ENCODE peak calls at places on chromosomes 16 and 17, in four cellular contexts. B, C, R and Q are unnamed samples.

GRCh38 chr16:66927918-66928649 is 2.7 kb upstream of the RRAD start:
- DNase-seq in R (peak), C (no peak), B (no peak), Q (no peak)

GRCh38 chr17:7109461-7110322 is 4.9 kb downstream of the ASGR2 start:
- DNase-seq in R (no peak), B (no peak), C (no peak), Q (no peak)

GRCh38 chr16:29649560-29650494 is 13.2 kb upstream of the SPN start:
- DNase-seq in C (no peak), R (no peak), B (no peak), Q (no peak)

GRCh38 chr16:7744546-7745294 is 412.1 kb downstream of the RBFOX1 start:
- DNase-seq in B (no peak), R (no peak), C (no peak), Q (peak)

GRCh38 chr16:10668322-10669045 is 26.2 kb downstream of the TEKT5 start:
- DNase-seq in R (peak), B (no peak), C (peak), Q (peak)

GRCh38 chr16:276360-277077 is 775 bp upstream of the RGS11 start:
- DNase-seq in R (no peak), C (no peak), B (no peak), Q (no peak)

GRCh38 chr16:89150981-89151380 is 20.6 kb upstream of the CDH15 start:
- DNase-seq in R (no peak), C (no peak), B (peak), Q (no peak)

GRCh38 chr17:19002805-19003542 is 1.6 kb downstream of the FAM83G start:
- DNase-seq in R (peak), C (no peak), B (no peak), Q (no peak)

GRCh38 chr17:15321556-15322250 is 19.7 kb downstream of the TEKT3 start:
- DNase-seq in C (no peak), B (no peak), R (no peak), Q (no peak)

GRCh38 chr16:700684-701584 is 4.7 kb downstream of the FBXL16 start:
- DNase-seq in B (no peak), R (no peak), C (no peak), Q (no peak)

GRCh38 chr16:14358697-14359305 is 271.3 kb downstream of the PARN start:
- DNase-seq in C (no peak), B (peak), R (peak), Q (no peak)

GRCh38 chr17:73308017-73308823 is 3.6 kb downstream of the CDC42EP4 start:
- DNase-seq in C (peak), R (peak), B (peak), Q (no peak)

GRCh38 chr16:13936596-13937081 is 16.7 kb downstream of the ERCC4 start:
- DNase-seq in C (peak), B (no peak), R (peak), Q (no peak)

GRCh38 chr17:66580178-66580577 is 254.7 kb upstream of the CACNG5 start:
- DNase-seq in B (no peak), C (peak), R (no peak), Q (no peak)

GRCh38 chr16:15946257-15947044 is 3.0 kb upstream of the ABCC1 start:
- DNase-seq in B (no peak), C (peak), R (peak), Q (no peak)

GRCh38 chr16:17963185-17963836 is 373.2 kb downstream of the NPIPA8 start:
- DNase-seq in B (no peak), R (no peak), C (no peak), Q (no peak)

DNA sequence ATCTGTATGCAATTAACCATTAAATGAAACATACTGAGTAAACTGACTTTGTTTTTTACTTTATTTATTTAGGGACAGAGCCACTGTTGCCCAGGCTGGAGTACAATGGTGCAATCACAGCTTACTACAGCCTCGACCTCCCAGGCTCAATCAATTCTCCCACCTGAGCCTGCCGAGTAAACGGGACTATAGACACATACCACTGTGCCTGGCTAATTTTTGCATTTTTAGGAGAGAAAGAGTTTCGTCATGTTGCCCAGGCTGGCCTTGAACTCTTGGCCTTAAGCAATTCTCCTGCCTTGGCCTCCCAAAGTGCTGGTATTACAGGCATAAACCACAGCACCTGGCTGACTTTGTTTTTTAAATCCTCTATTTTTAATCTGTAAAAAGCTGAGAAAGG is 42.6 kb downstream of the ANKFY1 start:
- DNase-seq in B (no peak), C (no peak), R (no peak), Q (no peak)
- H3K27ac ChIP-seq in B (no peak), C (no peak), R (no peak), Q (no peak)

DNA sequence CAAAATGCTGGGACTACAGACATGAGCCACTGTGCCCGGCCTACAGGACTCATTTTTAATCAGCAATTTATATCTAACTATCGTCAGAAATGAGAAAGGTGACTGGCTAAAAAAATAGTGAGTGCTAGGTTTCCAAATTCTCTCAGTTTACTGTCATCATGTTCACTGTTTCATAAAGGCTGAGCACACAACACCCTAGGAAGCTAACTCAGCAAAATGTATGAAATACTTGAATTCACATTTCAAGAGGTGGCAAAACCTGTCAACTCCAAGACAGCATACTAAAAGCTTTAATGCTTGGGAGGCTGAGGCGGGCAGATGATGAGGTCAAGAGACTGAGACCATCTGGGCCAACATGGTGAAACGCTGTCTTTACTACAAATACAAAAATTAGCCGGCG is 16.7 kb downstream of the WDR45B start:
- DNase-seq in B (no peak), C (no peak), R (no peak), Q (no peak)
- H3K27ac ChIP-seq in B (no peak), C (no peak), R (no peak), Q (no peak)

GRCh38 chr17:78147315-78147998 is 1.3 kb downstream of the C17orf99 start:
- DNase-seq in B (no peak), C (no peak), R (no peak), Q (no peak)

GRCh38 chr17:78148286-78149016 is 2.3 kb downstream of the C17orf99 start:
- DNase-seq in B (no peak), C (no peak), R (no peak), Q (no peak)

GRCh38 chr17:78146881-78147280 is 696 bp downstream of the C17orf99 start:
- DNase-seq in B (no peak), R (no peak), C (no peak), Q (no peak)

GRCh38 chr17:78154903-78155811 is 9.0 kb downstream of the C17orf99 start:
- DNase-seq in C (no peak), B (no peak), R (no peak), Q (no peak)

GRCh38 chr17:78151514-78152008 is 5.4 kb downstream of the C17orf99 start:
- DNase-seq in R (no peak), B (no peak), C (no peak), Q (no peak)
- H3K27ac ChIP-seq in R (peak), B (no peak), C (no peak), Q (no peak)

DNA sequence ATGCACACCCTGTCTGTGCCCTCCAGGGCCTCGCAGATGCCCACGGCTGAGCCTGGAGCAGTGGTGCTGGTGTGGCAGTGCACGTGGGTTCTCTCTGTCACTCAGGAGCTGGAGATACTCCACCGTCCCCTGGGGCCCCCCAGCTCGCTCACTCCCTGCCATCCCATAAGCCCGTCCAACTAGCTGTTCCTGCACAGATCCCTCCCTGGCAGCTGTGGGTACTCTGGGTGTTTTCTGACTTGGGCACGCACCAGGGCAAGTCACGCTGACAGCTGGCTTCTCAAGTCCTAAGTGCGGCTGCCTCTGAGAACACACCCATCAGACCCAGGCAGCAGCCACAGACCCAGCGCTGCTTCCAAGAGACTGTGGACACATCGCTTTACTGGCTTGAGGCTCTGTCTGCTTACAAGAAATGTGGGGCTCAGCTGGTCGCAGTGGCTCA is 25.4 kb upstream of the ITGB4 start:
- DNase-seq in C (no peak), R (no peak), B (no peak), Q (peak)
- H3K27ac ChIP-seq in C (no peak), R (peak), B (peak), Q (peak)

GRCh38 chr16:57042157-57043111 is 49.9 kb upstream of the CPNE2 start:
- DNase-seq in R (peak), C (no peak), B (no peak), Q (no peak)

GRCh38 chr16:57043248-57043647 is 49.1 kb upstream of the CPNE2 start:
- DNase-seq in B (no peak), C (no peak), R (no peak), Q (no peak)

GRCh38 chr16:57038151-57038550 is 48.8 kb downstream of the NLRC5 start:
- DNase-seq in B (no peak), R (no peak), C (no peak), Q (no peak)

GRCh38 chr16:57039148-57039812 is 49.9 kb downstream of the NLRC5 start:
- DNase-seq in R (no peak), C (no peak), B (no peak), Q (no peak)

DNA sequence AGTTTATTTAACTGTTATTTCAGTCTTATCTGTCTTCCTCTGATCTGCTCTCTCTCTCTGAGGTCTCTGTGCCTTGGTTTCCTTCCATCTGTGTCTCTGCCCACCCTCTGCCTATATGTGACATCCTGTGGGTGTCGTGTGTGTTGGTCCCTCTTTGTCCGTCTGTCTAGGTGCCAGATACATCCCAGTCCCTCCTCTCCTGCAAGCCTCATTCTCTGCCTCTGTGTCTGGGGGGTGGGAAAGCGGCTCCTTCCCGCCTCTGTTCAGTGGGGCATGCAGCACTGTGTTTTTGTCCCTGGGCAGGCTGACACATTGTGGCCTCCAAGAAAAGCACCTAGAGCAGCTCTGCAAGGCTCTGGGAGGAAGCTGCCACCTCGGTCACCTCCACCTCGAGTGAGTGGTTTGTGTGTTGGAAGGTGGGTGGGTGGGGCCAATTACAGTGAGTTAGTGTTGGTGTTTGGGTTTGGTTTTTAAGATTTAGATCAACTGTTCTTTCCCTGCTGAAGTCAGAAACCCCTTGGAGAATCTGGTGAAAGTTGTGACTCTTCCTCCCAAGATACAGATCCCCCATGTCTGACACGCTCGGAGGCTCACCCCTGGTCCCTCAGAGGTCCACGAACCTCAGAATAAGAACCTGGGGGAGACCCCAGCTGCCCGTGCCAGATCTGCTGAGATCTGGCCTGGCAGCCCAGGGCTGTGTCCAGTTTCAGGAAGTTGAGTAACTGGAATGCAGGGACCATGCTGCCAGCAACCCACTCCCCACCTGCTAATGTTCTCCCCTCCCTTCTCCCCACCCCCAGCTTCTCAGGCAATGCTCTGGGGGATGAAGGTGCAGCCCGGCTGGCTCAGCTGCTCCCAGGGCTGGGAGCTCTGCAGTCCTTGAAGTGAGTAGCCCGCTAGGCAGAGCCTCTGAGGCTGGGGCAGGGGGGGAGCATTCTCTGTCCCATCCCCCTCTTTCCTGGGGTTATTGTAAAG is 50.9 kb upstream of the CPNE2 start:
- DNase-seq in R (no peak), B (no peak), C (no peak), Q (no peak)
- H3K27ac ChIP-seq in R (peak), B (peak), C (no peak), Q (no peak)

GRCh38 chr17:37743612-37743874 is 1.3 kb downstream of the HNF1B start:
- DNase-seq in B (no peak), R (no peak), C (no peak), Q (no peak)

GRCh38 chr17:37742762-37743611 is 1.9 kb downstream of the HNF1B start:
- DNase-seq in C (no peak), R (no peak), B (no peak), Q (no peak)

GRCh38 chr17:37741334-37742113 is 3.3 kb downstream of the HNF1B start:
- DNase-seq in C (peak), R (no peak), B (no peak), Q (no peak)

GRCh38 chr17:37740861-37741260 is 4.0 kb downstream of the HNF1B start:
- DNase-seq in B (no peak), R (no peak), C (no peak), Q (no peak)

DNA sequence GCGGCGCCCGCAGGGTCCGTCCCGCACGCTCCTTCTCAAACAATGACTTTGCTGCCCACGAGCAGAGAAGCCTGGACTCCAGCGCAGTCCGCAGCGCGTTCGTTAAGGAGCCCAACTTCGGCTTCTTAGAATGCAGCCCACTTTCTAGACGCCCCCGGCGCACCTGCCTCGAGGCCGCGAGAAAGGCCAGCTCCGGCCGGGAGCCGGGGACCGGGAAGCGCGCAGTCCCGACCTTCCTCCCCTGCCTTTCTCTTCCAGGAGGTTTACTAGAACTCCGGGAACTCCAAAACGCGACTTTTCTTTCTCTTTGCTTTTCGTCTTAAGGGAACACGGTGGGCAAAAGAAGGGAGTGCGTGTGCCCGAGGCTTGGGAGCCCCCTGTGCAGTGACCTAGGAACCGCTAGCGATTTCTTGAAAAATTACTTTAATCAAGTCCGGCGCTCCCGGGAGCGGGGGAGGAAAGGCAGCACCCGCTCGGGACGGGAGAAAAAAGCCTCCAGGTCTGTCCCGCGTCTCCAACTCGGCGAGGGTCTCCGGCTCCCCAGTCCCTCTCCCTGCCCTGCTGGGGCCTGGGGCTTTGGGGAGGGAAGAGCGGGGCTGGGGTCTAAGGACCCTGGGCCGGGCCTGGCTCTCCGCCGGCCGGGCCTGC is 2.6 kb downstream of the HNF1B start:
- DNase-seq in B (no peak), C (peak), R (peak), Q (no peak)
- H3K27ac ChIP-seq in B (no peak), C (no peak), R (no peak), Q (no peak)

GRCh38 chr17:78291944-78292910 is 60.8 kb downstream of the TMEM235 start:
- DNase-seq in R (no peak), C (no peak), B (peak), Q (no peak)
- H3K27ac ChIP-seq in R (no peak), C (no peak), B (no peak), Q (no peak)

GRCh38 chr17:77854083-77854758 is 104.3 kb upstream of the TNRC6C start:
- DNase-seq in R (no peak), C (no peak), B (no peak), Q (no peak)
- H3K27ac ChIP-seq in R (no peak), C (no peak), B (no peak), Q (no peak)

GRCh38 chr16:28293589-28293935 is 1.2 kb downstream of the SBK1 start:
- DNase-seq in R (no peak), C (no peak), B (no peak), Q (no peak)
- H3K27ac ChIP-seq in R (no peak), C (no peak), B (no peak), Q (no peak)

GRCh38 chr17:47915667-47916242 is 19.7 kb downstream of the SP2 start:
- DNase-seq in R (no peak), B (no peak), C (no peak), Q (peak)
- H3K27ac ChIP-seq in R (peak), B (no peak), C (no peak), Q (no peak)